ENCODE peak calls at places on chromosomes 1 and 21, in six cellular contexts. K is PC-3; X is MG63; B is effector memory CD4-positive, alpha-beta T cell; C is thoracic aorta; Y is left ventricle myocardium inferior. N is an unnamed sample.

GRCh38 chr1:143720087-143721023 is 251.4 kb downstream of the FAM72C start:
- DNase-seq in C (no peak), Y (no peak), B (no peak), K (no peak), X (peak; percentile 82), N (peak; percentile 5)

GRCh38 chr1:89310505-89310904 is 37.8 kb upstream of the GBP5 start:
- DNase-seq in X (no peak), K (peak; percentile 9), C (no peak), Y (no peak), B (no peak), N (peak; percentile 8)

GRCh38 chr1:219143735-219144134 is 29.9 kb upstream of the LYPLAL1 start:
- DNase-seq in Y (no peak), X (peak; percentile 64), B (no peak), C (no peak), K (peak; percentile 69), N (no peak)

GRCh38 chr1:163535807-163536206 is 214.1 kb downstream of the NUF2 start:
- DNase-seq in K (peak; percentile 72), X (no peak), B (no peak), C (no peak), Y (no peak), N (no peak)

GRCh38 chr1:232598133-232598532 is 31.8 kb downstream of the SIPA1L2 start:
- DNase-seq in K (no peak), B (no peak), C (no peak), X (no peak), Y (no peak), N (no peak)

GRCh38 chr1:195188821-195189220 is 1419.4 kb downstream of the KCNT2 start:
- DNase-seq in C (no peak), K (peak; percentile 35), X (no peak), Y (no peak), B (no peak), N (no peak)

GRCh38 chr1:11147371-11147770 is 41.8 kb upstream of the ANGPTL7 start:
- DNase-seq in B (no peak), C (no peak), Y (no peak), K (peak; percentile 93), X (no peak), N (no peak)

GRCh38 chr1:204870165-204870912 is at the start of gene NFASC:
- DNase-seq in C (no peak), Y (no peak), B (no peak), K (no peak), X (no peak), N (no peak)

GRCh38 chr1:23930861-23931471 is 17.8 kb upstream of the CNR2 start:
- DNase-seq in Y (no peak), X (no peak), K (no peak), C (no peak), B (no peak), N (no peak)

GRCh38 chr1:238242156-238242555 is 351.4 kb upstream of the ZP4 start:
- DNase-seq in Y (no peak), B (no peak), K (peak; percentile 21), C (no peak), X (no peak), N (no peak)

GRCh38 chr1:248375446-248375845 is at the start of gene OR2T6:
- DNase-seq in B (no peak), C (no peak), X (no peak), K (no peak), Y (no peak), N (no peak)

GRCh38 chr1:18599096-18599495 is 31.6 kb upstream of the PAX7 start:
- DNase-seq in K (no peak), B (no peak), X (no peak), C (no peak), Y (no peak), N (no peak)

GRCh38 chr1:32464716-32465540 is at the start of gene ZBTB8B:
- DNase-seq in B (no peak), X (peak; percentile 14), Y (peak; percentile 64), K (peak; percentile 83), C (no peak), N (peak; percentile 65)

GRCh38 chr1:198764748-198765147 is 125.9 kb downstream of the PTPRC start:
- DNase-seq in C (no peak), B (no peak), Y (no peak), K (no peak), X (no peak), N (no peak)

GRCh38 chr1:198763298-198763714 is 124.5 kb downstream of the PTPRC start:
- DNase-seq in C (no peak), B (no peak), Y (no peak), X (peak; percentile 1), K (peak; percentile 59), N (no peak)

GRCh38 chr1:198756470-198756869 is 117.6 kb downstream of the PTPRC start:
- DNase-seq in K (peak; percentile 41), Y (no peak), X (no peak), C (no peak), B (no peak), N (no peak)

DNA sequence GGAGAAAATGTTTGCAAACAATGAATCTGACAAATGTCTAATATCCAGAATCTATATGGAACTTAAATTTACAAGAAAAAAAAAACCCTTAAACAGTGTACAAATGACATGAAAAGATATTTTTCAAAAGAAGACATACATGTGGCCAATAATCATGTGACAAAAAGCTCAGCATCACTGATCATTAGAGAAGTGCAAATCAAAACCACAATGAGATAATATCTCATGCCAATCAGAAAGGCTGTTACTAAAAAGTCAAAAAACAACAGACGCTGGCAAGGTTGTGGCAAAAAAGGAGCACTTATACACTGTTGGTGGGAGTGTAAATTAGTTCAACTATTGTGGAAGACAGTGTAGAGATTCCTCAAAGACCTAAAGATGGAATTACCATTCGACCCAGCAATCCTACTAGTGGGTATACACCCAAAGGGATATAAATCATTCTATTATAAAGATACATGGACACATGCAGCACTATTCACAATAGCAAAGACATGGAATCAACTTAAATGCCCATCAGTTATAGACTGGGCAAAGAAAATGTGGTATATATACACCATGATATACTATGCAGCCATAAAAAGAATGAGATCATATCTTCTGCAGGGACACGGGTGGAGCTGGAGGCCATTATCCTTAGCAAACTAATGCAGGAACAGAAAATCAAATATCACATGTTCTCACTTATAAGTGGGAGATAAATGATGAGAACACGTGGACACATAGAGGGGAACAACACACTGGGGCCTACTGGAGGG is 123.2 kb downstream of the PTPRC start:
- DNase-seq in Y (no peak), C (no peak), X (no peak), B (no peak), K (no peak), N (no peak)
- H3K36me3 ChIP-seq in Y (no peaks in the 10 kb centered on the region), C (no peaks in the 10 kb centered on the region), X (no peaks in the 10 kb centered on the region), B (peaks cover 3% of the 10 kb centered on the region), K (no peaks in the 10 kb centered on the region), N (no peaks in the 10 kb centered on the region)

DNA sequence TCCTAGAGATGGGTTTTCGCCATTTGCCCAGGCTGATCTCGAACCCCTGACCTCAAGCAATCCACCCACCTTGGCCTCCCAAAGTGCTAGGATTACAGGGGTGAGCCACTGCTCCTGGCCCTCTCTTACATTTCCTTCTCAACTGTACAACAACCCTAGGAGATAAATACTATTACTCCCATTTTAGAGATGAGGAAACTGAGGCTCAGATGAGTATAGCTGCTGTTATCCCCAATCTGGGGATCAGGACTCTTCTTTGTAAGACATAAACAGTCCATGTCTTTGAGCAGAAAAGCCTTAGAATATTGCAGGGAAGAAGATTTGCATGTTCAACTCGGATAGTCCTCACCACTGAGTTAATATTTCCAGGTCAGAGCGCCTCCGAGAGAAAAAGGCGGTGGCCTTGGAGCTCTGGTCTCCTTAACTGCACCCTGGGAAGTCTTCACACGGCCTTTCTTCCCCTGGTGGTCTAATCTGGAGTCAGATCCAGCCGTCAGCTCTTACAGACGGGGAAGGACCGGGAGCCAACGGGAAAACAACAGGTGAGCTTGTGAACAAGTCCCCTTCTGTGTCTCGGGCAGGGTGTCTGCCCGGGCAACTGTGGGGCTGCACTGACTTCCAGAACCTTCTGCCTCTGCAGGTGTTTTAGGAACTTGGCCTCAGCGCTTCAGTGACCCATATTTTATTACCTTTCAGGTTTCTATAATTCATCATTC is 5.9 kb upstream of the OLIG1 start:
- DNase-seq in X (no peak), K (no peak), Y (no peak), C (no peak), B (no peak), N (no peak)
- H3K27me3 ChIP-seq in X (peaks cover 34% of the 10 kb centered on the region), K (peaks cover 69% of the 10 kb centered on the region), Y (peaks cover 99% of the 10 kb centered on the region), C (peaks cover 18% of the 10 kb centered on the region), B (peaks cover 8% of the 10 kb centered on the region), N (peaks cover 7% of the 10 kb centered on the region)

GRCh38 chr1:42183210-42183609 is 18.7 kb upstream of the GUCA2A start:
- DNase-seq in K (no peak), Y (no peak), X (no peak), C (no peak), B (no peak), N (no peak)
- H3K36me3 ChIP-seq in K (peaks cover 13% of the 10 kb centered on the region), Y (peaks cover 42% of the 10 kb centered on the region), X (peaks cover 24% of the 10 kb centered on the region), C (no peaks in the 10 kb centered on the region), B (peaks cover 33% of the 10 kb centered on the region), N (peaks cover 5% of the 10 kb centered on the region)

DNA sequence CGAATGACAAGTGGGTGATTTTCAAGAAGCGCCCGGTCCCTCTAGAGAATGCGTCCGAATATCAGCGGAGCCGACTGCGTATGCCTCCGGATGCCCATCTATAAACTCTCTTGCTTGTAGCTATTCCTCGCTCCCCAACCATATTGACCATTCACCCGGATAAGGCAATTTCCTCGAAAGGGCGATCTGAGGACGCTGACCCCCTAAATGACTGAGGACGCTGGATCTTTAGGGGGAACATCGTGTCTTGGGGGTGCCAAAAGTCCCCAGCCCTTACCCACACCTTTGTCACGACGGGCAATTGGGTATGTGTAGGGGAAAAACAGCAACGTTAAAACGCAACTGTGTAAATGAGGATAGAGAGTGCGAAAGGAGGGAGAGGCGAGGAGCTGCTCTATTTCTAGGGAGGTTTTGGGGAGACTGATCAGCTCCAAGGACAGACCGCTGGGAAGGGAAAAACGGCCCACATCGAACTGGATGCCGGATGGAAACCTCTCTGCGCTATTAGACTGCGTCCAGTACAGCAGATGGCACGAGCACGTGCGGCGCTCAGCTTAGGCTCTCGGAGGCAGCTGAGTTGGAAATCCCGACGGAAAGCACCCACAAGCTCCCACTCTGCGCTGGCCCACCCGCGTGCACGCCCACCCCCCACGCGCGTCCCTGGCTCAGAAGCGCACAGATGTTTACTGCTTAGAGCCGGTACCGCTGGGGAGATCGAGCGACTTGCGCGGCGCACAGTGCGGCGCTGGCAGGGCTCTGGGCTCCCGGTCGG is 2.9 kb upstream of the PRRX1 start:
- DNase-seq in B (no peak), X (no peak), C (no peak), K (no peak), Y (no peak), N (no peak)
- H3K27me3 ChIP-seq in B (peaks cover 36% of the 10 kb centered on the region), X (no peaks in the 10 kb centered on the region), C (no peaks in the 10 kb centered on the region), K (no peaks in the 10 kb centered on the region), Y (peaks cover 79% of the 10 kb centered on the region), N (peaks cover 3% of the 10 kb centered on the region)

N was measured in GM06990.